ENCODE peak calls at places on chromosomes 16 and 17, in four cellular contexts. T, F, L and K are unnamed samples.
A peak's percentile ranks its signal among the peaks of the same experiment; 100 is the strongest.

GRCh38 chr16:11274964-11275363 is 1.3 kb downstream of the PRM2 start:
- DNase-seq in T (no peak), F (no peak), L (no peak), K (no peak)

GRCh38 chr17:78532922-78533640 is 44.1 kb downstream of the DNAH17 start:
- DNase-seq in T (peak; percentile 90), F (no peak), L (no peak), K (peak; percentile 17)

GRCh38 chr16:85418978-85419491 is 194.1 kb upstream of the GSE1 start:
- DNase-seq in T (no peak), F (no peak), L (peak; percentile 34), K (no peak)

GRCh38 chr16:53094013-53094630 is 39.3 kb downstream of the CHD9 start:
- DNase-seq in T (peak; percentile 78), F (no peak), L (no peak), K (no peak)

GRCh38 chr17:42402121-42402516 is 13.9 kb upstream of the STAT3 start:
- DNase-seq in T (no peak), F (no peak), L (no peak), K (no peak)

GRCh38 chr16:17412221-17412620 is 58.5 kb downstream of the XYLT1 start:
- DNase-seq in T (peak; percentile 11), F (no peak), L (peak; percentile 52), K (no peak)

GRCh38 chr16:3148256-3149192 is 13.7 kb downstream of the ZNF213 start:
- DNase-seq in T (no peak), F (no peak), L (no peak), K (no peak)

GRCh38 chr16:90044111-90044551 is 24.9 kb upstream of the DBNDD1 start:
- DNase-seq in T (no peak), F (no peak), L (no peak), K (no peak)

GRCh38 chr16:11672206-11673090 is 4.2 kb downstream of the SNN start:
- DNase-seq in T (no peak), F (no peak), L (no peak), K (no peak)

GRCh38 chr17:32943647-32944191 is 15.8 kb downstream of the TMEM98 start:
- DNase-seq in T (peak; percentile 81), F (no peak), L (no peak), K (peak; percentile 88)

GRCh38 chr17:71440513-71440912 is 680.3 kb upstream of the SOX9 start:
- DNase-seq in T (no peak), F (no peak), L (no peak), K (peak; percentile 45)

GRCh38 chr17:36198831-36199465 is 2.4 kb upstream of the CCL3L1 start:
- DNase-seq in T (peak; percentile 9), F (no peak), L (no peak), K (no peak)

GRCh38 chr17:40067710-40068109 is 4.9 kb downstream of the THRA start:
- DNase-seq in T (no peak), F (no peak), L (no peak), K (no peak)

GRCh38 chr16:79372504-79373184 is 227.9 kb downstream of the MAF start:
- DNase-seq in T (peak; percentile 89), F (no peak), L (no peak), K (peak; percentile 51)

GRCh38 chr17:72843591-72843990 is 248.9 kb downstream of the SLC39A11 start:
- DNase-seq in T (no peak), F (no peak), L (no peak), K (no peak)

GRCh38 chr17:66604381-66604780 is 230.5 kb upstream of the CACNG5 start:
- DNase-seq in T (no peak), F (no peak), L (no peak), K (no peak)

GRCh38 chr16:57653936-57654335 is 14.2 kb upstream of the ADGRG3 start:
- DNase-seq in T (peak; percentile 79), F (no peak), L (no peak), K (no peak)

GRCh38 chr17:38981640-38982039 is 14.4 kb upstream of the FBXO47 start:
- DNase-seq in T (no peak), F (no peak), L (no peak), K (peak; percentile 21)

GRCh38 chr17:45812102-45812501 is 28.0 kb downstream of the CRHR1 start:
- DNase-seq in T (peak; percentile 24), F (no peak), L (peak; percentile 51), K (peak; percentile 4)

GRCh38 chr16:4578961-4579530 is 22.9 kb downstream of the C16orf96 start:
- DNase-seq in T (no peak), F (no peak), L (no peak), K (no peak)

GRCh38 chr17:43772877-43773648 is 5.7 kb downstream of the DUSP3 start:
- DNase-seq in T (no peak), F (no peak), L (no peak), K (no peak)

GRCh38 chr17:65270932-65271700 is 133.9 kb downstream of the RGS9 start:
- DNase-seq in T (no peak), F (no peak), L (no peak), K (no peak)

GRCh38 chr17:8935194-8935593 is 30.3 kb downstream of the PIK3R5 start:
- DNase-seq in T (no peak), F (no peak), L (no peak), K (no peak)

GRCh38 chr17:39002991-39003715 is 36.0 kb upstream of the FBXO47 start:
- DNase-seq in T (peak; percentile 56), F (no peak), L (no peak), K (peak; percentile 98)

GRCh38 chr16:1003551-1004347 is 22.2 kb downstream of the SOX8 start:
- DNase-seq in T (peak; percentile 30), F (no peak), L (no peak), K (no peak)

GRCh38 chr16:117381-118365 is 20.8 kb downstream of the NPRL3 start:
- DNase-seq in T (peak; percentile 44), F (no peak), L (peak; percentile 80), K (peak; percentile 55)

GRCh38 chr16:4371481-4372314 is at the start of gene VASN:
- DNase-seq in T (peak; percentile 76), F (no peak), L (peak; percentile 90), K (peak; percentile 83)

GRCh38 chr17:7627250-7628121 is at the start of gene SAT2:
- DNase-seq in T (peak; percentile 97), F (peak; percentile 75), L (peak; percentile 94), K (peak; percentile 97)

GRCh38 chr17:65365209-65365608 is 196.2 kb downstream of the AXIN2 start:
- DNase-seq in T (no peak), F (no peak), L (no peak), K (no peak)

GRCh38 chr16:2085669-2086068 is 37.9 kb downstream of the TSC2 start:
- DNase-seq in T (peak; percentile 19), F (no peak), L (no peak), K (no peak)

GRCh38 chr17:57834146-57834741 is 15.6 kb downstream of the MRPS23 start:
- DNase-seq in T (no peak), F (no peak), L (peak; percentile 51), K (no peak)

GRCh38 chr16:85360323-85361277 is 248.3 kb upstream of the CIBAR2 start:
- DNase-seq in T (no peak), F (no peak), L (no peak), K (peak; percentile 64)

GRCh38 chr17:40320771-40321501 is 12.0 kb downstream of the RARA start:
- DNase-seq in T (no peak), F (no peak), L (no peak), K (no peak)

GRCh38 chr16:77569406-77569805 is 134.6 kb upstream of the ADAMTS18 start:
- DNase-seq in T (peak; percentile 32), F (no peak), L (no peak), K (no peak)

GRCh38 chr17:76675648-76676047 is 32.1 kb upstream of the ST6GALNAC1 start:
- DNase-seq in T (no peak), F (no peak), L (no peak), K (no peak)

GRCh38 chr17:76677406-76677805 is 33.4 kb downstream of the MXRA7 start:
- DNase-seq in T (no peak), F (no peak), L (no peak), K (no peak)

GRCh38 chr17:76679242-76679641 is 31.5 kb downstream of the MXRA7 start:
- DNase-seq in T (no peak), F (no peak), L (no peak), K (no peak)

GRCh38 chr17:76676629-76677028 is 33.1 kb upstream of the ST6GALNAC1 start:
- DNase-seq in T (no peak), F (no peak), L (no peak), K (no peak)

GRCh38 chr17:76678330-76678729 is 32.4 kb downstream of the MXRA7 start:
- DNase-seq in T (no peak), F (no peak), L (no peak), K (no peak)
- H3K4me3 ChIP-seq in T (no peak overlapping the region), F (no peak overlapping the region), L (no peak overlapping the region), K (no peak overlapping the region)

DNA sequence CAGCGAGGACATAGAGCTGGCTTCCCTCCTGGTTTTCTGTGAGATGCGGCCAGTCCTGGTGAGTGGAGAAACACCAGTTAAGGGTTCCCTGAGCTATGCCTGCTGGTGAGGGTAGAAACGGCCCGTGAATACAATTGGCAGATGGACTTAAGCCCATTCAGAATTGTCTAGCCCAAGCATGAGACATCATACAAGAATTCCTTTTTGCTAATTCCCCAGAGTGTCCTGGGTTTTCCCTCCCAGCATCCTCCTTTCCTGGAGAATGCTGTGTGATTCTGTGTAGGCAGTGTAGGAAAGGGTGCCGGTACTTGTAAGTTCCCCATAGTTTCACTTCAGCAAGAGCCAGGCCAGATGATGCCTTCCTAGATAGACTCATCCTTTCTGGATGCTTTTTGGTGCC is 65.1 kb downstream of the SDR42E1 start:
- DNase-seq in T (peak; percentile 7), F (no peak), L (no peak), K (peak; percentile 21)
- TF ChIP-seq CTCF in T (no peak), F (no peak), L (no peak), K (no peak)

GRCh38 chr17:50210249-50211225 is 9.1 kb upstream of the COL1A1 start:
- DNase-seq in T (peak; percentile 97), F (no peak), L (peak; percentile 48), K (peak; percentile 100)
- H3K4me3 ChIP-seq in T (peak overlapping the region; percentile 1), F (no peak overlapping the region), L (no peak overlapping the region), K (peak overlapping the region; percentile 48)

GRCh38 chr16:56645838-56646237 is 5.8 kb upstream of the MT1B start:
- DNase-seq in T (no peak), F (no peak), L (no peak), K (no peak)

GRCh38 chr16:56643833-56644232 is 5.4 kb downstream of the MT1A start:
- DNase-seq in T (no peak), F (no peak), L (no peak), K (no peak)

GRCh38 chr16:56641166-56641565 is 2.7 kb downstream of the MT1A start:
- DNase-seq in T (no peak), F (no peak), L (no peak), K (no peak)

GRCh38 chr16:56645311-56645710 is 6.4 kb upstream of the MT1B start:
- DNase-seq in T (no peak), F (no peak), L (no peak), K (no peak)

GRCh38 chr16:56643080-56643778 is 4.8 kb downstream of the MT1A start:
- DNase-seq in T (peak; percentile 37), F (no peak), L (peak; percentile 59), K (peak; percentile 70)
- TF ChIP-seq CTCF in T (peak; percentile 45), F (peak; percentile 67), L (peak; percentile 37), K (peak; percentile 55)

GRCh38 chr17:81542431-81543338 is 9.5 kb downstream of the FAAP100 start:
- DNase-seq in T (no peak), F (no peak), L (no peak), K (no peak)
- H3K4me3 ChIP-seq in T (no peak overlapping the region), F (no peak overlapping the region), L (no peak overlapping the region), K (no peak overlapping the region)

GRCh38 chr17:76736349-76737081 is 616 bp downstream of the SRSF2 start:
- DNase-seq in T (peak; percentile 73), F (no peak), L (peak; percentile 91), K (peak; percentile 79)
- TF ChIP-seq CTCF in T (peak; percentile 36), F (no peak), L (peak; percentile 36), K (peak; percentile 24)